ENCODE peak calls at places on chromosomes 5 and 9, in four cellular contexts. Y, M, F and E are unnamed samples.

GRCh38 chr5:91329273-91329672 is 53.8 kb downstream of the ARRDC3 start:
- DNase-seq in Y (no peak), M (no peak), F (no peak), E (no peak)

GRCh38 chr5:135655326-135655725 is 76.5 kb upstream of the CXCL14 start:
- DNase-seq in Y (no peak), M (no peak), F (no peak), E (no peak)

GRCh38 chr5:40578501-40579451 is 100.9 kb upstream of the PTGER4 start:
- DNase-seq in Y (no peak), M (no peak), F (no peak), E (no peak)

GRCh38 chr9:89008346-89009048 is 17.2 kb downstream of the S1PR3 start:
- DNase-seq in Y (no peak), M (peak), F (no peak), E (no peak)

GRCh38 chr5:10591946-10592345 is 28.1 kb downstream of the ANKRD33B start:
- DNase-seq in Y (no peak), M (no peak), F (no peak), E (no peak)

GRCh38 chr5:134124289-134125194 is 10.1 kb downstream of the TCF7 start:
- DNase-seq in Y (no peak), M (no peak), F (no peak), E (no peak)

GRCh38 chr9:19162956-19163355 is 35.7 kb upstream of the PLIN2 start:
- DNase-seq in Y (no peak), M (no peak), F (no peak), E (no peak)

GRCh38 chr9:69606089-69606488 is 66.1 kb downstream of the APBA1 start:
- DNase-seq in Y (no peak), M (no peak), F (no peak), E (no peak)

GRCh38 chr9:137685886-137686420 is 67.1 kb downstream of the EHMT1 start:
- DNase-seq in Y (no peak), M (no peak), F (no peak), E (no peak)

GRCh38 chr9:71115448-71115975 is 5.9 kb downstream of the TRPM3 start:
- DNase-seq in Y (no peak), M (no peak), F (no peak), E (no peak)

GRCh38 chr5:175714686-175715085 is 56.8 kb downstream of the HRH2 start:
- DNase-seq in Y (no peak), M (no peak), F (no peak), E (no peak)

GRCh38 chr9:127887792-127888191 is 10.3 kb upstream of the AK1 start:
- DNase-seq in Y (no peak), M (no peak), F (no peak), E (no peak)

GRCh38 chr9:96555567-96556386 is 63.9 kb downstream of the CDC14B start:
- DNase-seq in Y (no peak), M (no peak), F (no peak), E (no peak)

GRCh38 chr9:118767571-118767970 is 601.7 kb downstream of the BRINP1 start:
- DNase-seq in Y (no peak), M (no peak), F (no peak), E (no peak)

GRCh38 chr9:100117316-100117715 is 18.3 kb downstream of the INVS start:
- DNase-seq in Y (no peak), M (no peak), F (no peak), E (peak)

GRCh38 chr9:31210982-31211570 is 1173.4 kb upstream of the ACO1 start:
- DNase-seq in Y (no peak), M (no peak), F (peak), E (no peak)

GRCh38 chr5:112077180-112077579 is 320.2 kb upstream of the NREP start:
- DNase-seq in Y (no peak), M (no peak), F (no peak), E (no peak)

GRCh38 chr5:5490774-5491347 is 68.4 kb downstream of the ICE1 start:
- DNase-seq in Y (no peak), M (no peak), F (no peak), E (no peak)

GRCh38 chr5:95628933-95629332 is 9.0 kb downstream of the GPR150 start:
- DNase-seq in Y (no peak), M (no peak), F (no peak), E (no peak)

GRCh38 chr9:105290401-105290800 is 46.0 kb downstream of the SLC44A1 start:
- DNase-seq in Y (no peak), M (no peak), F (no peak), E (no peak)

GRCh38 chr9:113985968-113986585 is 92.0 kb downstream of the AMBP start:
- DNase-seq in Y (no peak), M (no peak), F (no peak), E (no peak)

GRCh38 chr9:109107402-109108240 is 12.1 kb downstream of the TMEM245 start:
- DNase-seq in Y (no peak), M (no peak), F (no peak), E (no peak)

GRCh38 chr5:98969400-98969799 is 40.6 kb upstream of the CHD1 start:
- DNase-seq in Y (no peak), M (no peak), F (no peak), E (no peak)

GRCh38 chr5:143562935-143563334 is 159.4 kb upstream of the NR3C1 start:
- DNase-seq in Y (no peak), M (no peak), F (no peak), E (peak)

GRCh38 chr9:124087226-124087625 is 75.7 kb downstream of the LHX2 start:
- DNase-seq in Y (no peak), M (no peak), F (no peak), E (no peak)

GRCh38 chr9:106962105-106962504 is 99.1 kb downstream of the ZNF462 start:
- DNase-seq in Y (no peak), M (no peak), F (no peak), E (no peak)